ENCODE peak calls at places on chromosomes 13 and 19, in seven cellular contexts. Q is lung microvascular endothelial cell; B is activated CD8-positive, alpha-beta memory T cell treated with anti-CD3 and anti-CD28 coated beads, Interleukin-2, amount 50 U/mL, for 48 hours; T is PC-3; G is HEK293T; Z is T-helper 22 cell; A is NCI-H2171. D is an unnamed sample.

GRCh38 chr13:94061316-94061715 is 418.2 kb downstream of the DCT start:
- DNase-seq in Q (no peak), B (no peak), T (no peak), G (no peak), Z (no peak), A (no peak), D (no peak)

GRCh38 chr19:34171877-34172660 is at the start of gene LSM14A:
- DNase-seq in Q (peak; percentile 95), B (peak; percentile 95), T (peak; percentile 72), G (peak; percentile 90), Z (peak; percentile 89), A (peak; percentile 90), D (peak; percentile 91)

GRCh38 chr13:63124863-63125262 is 1709.2 kb upstream of the PCDH20 start:
- DNase-seq in Q (peak; percentile 4), B (no peak), T (peak; percentile 36), G (no peak), Z (no peak), A (no peak), D (no peak)

GRCh38 chr19:37082307-37082706 is 4.1 kb downstream of the ZNF420 start:
- DNase-seq in Q (no peak), B (no peak), T (no peak), G (no peak), Z (no peak), A (no peak), D (no peak)

GRCh38 chr13:51317262-51317661 is 22.2 kb upstream of the SERPINE3 start:
- DNase-seq in Q (no peak), B (no peak), T (peak; percentile 76), G (no peak), Z (no peak), A (no peak), D (peak; percentile 82)

GRCh38 chr19:34430738-34431625 is 2.8 kb downstream of the UBA2 start:
- DNase-seq in Q (peak; percentile 72), B (no peak), T (peak; percentile 59), G (peak; percentile 63), Z (peak; percentile 8), A (no peak), D (peak; percentile 64)

GRCh38 chr19:22784051-22784450 is at the start of gene ZNF99:
- DNase-seq in Q (no peak), B (no peak), T (no peak), G (no peak), Z (no peak), A (no peak), D (no peak)

GRCh38 chr19:45451181-45451849 is 16.5 kb upstream of the FOSB start:
- DNase-seq in Q (peak; percentile 73), B (peak; percentile 79), T (peak; percentile 24), G (no peak), Z (peak; percentile 57), A (no peak), D (no peak)

GRCh38 chr19:56144396-56144795 is 3.3 kb downstream of the ZNF444 start:
- DNase-seq in Q (no peak), B (no peak), T (no peak), G (no peak), Z (no peak), A (no peak), D (no peak)

GRCh38 chr19:23956051-23956450 is 41.4 kb downstream of the ZNF726 start:
- DNase-seq in Q (no peak), B (no peak), T (no peak), G (no peak), Z (no peak), A (no peak), D (no peak)

GRCh38 chr13:75788494-75788991 is 152.4 kb downstream of the LMO7 start:
- DNase-seq in Q (no peak), B (no peak), T (peak; percentile 58), G (no peak), Z (no peak), A (no peak), D (no peak)

GRCh38 chr13:32752997-32753606 is 166.8 kb downstream of the PDS5B start:
- DNase-seq in Q (no peak), B (no peak), T (no peak), G (no peak), Z (no peak), A (no peak), D (no peak)

GRCh38 chr13:99356216-99357089 is 49.3 kb upstream of the GPR183 start:
- DNase-seq in Q (peak; percentile 92), B (peak; percentile 74), T (no peak), G (no peak), Z (peak; percentile 56), A (no peak), D (peak; percentile 4)

GRCh38 chr13:99339230-99339721 is 32.1 kb upstream of the GPR183 start:
- DNase-seq in Q (no peak), B (no peak), T (no peak), G (no peak), Z (no peak), A (no peak), D (no peak)

GRCh38 chr19:11092181-11092538 is 2.9 kb downstream of the LDLR start:
- DNase-seq in Q (peak; percentile 93), B (no peak), T (peak; percentile 87), G (no peak), Z (peak; percentile 65), A (no peak), D (peak; percentile 82)

GRCh38 chr13:59318320-59318930 is 845.3 kb downstream of the DIAPH3 start:
- DNase-seq in Q (peak; percentile 73), B (peak; percentile 85), T (peak; percentile 65), G (peak; percentile 43), Z (no peak), A (peak; percentile 72), D (peak; percentile 44)

GRCh38 chr13:20360041-20360491 is 127.9 kb upstream of the GJB6 start:
- DNase-seq in Q (no peak), B (no peak), T (peak; percentile 70), G (no peak), Z (no peak), A (no peak), D (no peak)

GRCh38 chr13:74839656-74840055 is 642.3 kb downstream of the TBC1D4 start:
- DNase-seq in Q (no peak), B (no peak), T (peak; percentile 48), G (no peak), Z (no peak), A (no peak), D (no peak)

GRCh38 chr19:50658438-50659317 is 9.4 kb downstream of the C19orf81 start:
- DNase-seq in Q (peak; percentile 92), B (peak; percentile 87), T (peak; percentile 92), G (peak; percentile 97), Z (no peak), A (peak; percentile 94), D (peak; percentile 99)

GRCh38 chr19:35139618-35139943 is 957 bp downstream of the FXYD1 start:
- DNase-seq in Q (no peak), B (no peak), T (no peak), G (no peak), Z (no peak), A (no peak), D (no peak)

GRCh38 chr13:50892162-50892944 is 17.2 kb upstream of the RNASEH2B start:
- DNase-seq in Q (no peak), B (no peak), T (no peak), G (no peak), Z (no peak), A (no peak), D (no peak)

GRCh38 chr13:97076898-97077297 is 82.6 kb upstream of the OXGR1 start:
- DNase-seq in Q (no peak), B (no peak), T (no peak), G (no peak), Z (no peak), A (no peak), D (no peak)

D was measured in COLO829.